ENCODE peak calls at places on chromosome 5, in six cellular contexts. L, S, Y, M, V and U are unnamed samples.
A peak's percentile ranks its signal among the peaks of the same experiment; 100 is the strongest.

GRCh38 chr5:135221696-135222095 is 177.3 kb downstream of the MACROH2A1 start:
- DNase-seq in S (no peak), M (peak; percentile 32), V (no peak), L (peak; percentile 2), Y (no peak), U (no peak)

GRCh38 chr5:181204561-181205401 is at the start of gene TRIM7:
- DNase-seq in L (peak; percentile 59), Y (peak; percentile 39), S (no peak), M (no peak), V (peak; percentile 61), U (no peak)

GRCh38 chr5:60810438-60811085 is 33.5 kb downstream of the ELOVL7 start:
- DNase-seq in Y (peak; percentile 11), M (no peak), V (no peak), L (no peak), S (no peak), U (no peak)

GRCh38 chr5:99900302-99900811 is 634.8 kb upstream of the FAM174A start:
- DNase-seq in S (no peak), M (no peak), Y (peak; percentile 30), V (no peak), L (no peak), U (no peak)

GRCh38 chr5:88806338-88806737 is 76.6 kb downstream of the MEF2C start:
- DNase-seq in Y (no peak), L (no peak), M (no peak), S (no peak), V (no peak), U (no peak)

GRCh38 chr5:4570047-4571015 is 569.8 kb upstream of the ADAMTS16 start:
- DNase-seq in S (no peak), V (no peak), Y (no peak), L (no peak), M (no peak), U (no peak)

GRCh38 chr5:160021818-160022446 is 13.0 kb downstream of the TTC1 start:
- DNase-seq in L (peak; percentile 24), M (no peak), S (no peak), V (peak; percentile 13), Y (peak; percentile 73), U (peak; percentile 73)

GRCh38 chr5:56297851-56298250 is 64.7 kb upstream of the ANKRD55 start:
- DNase-seq in S (no peak), Y (no peak), L (no peak), V (no peak), M (no peak), U (no peak)

GRCh38 chr5:81773148-81773547 is 22.3 kb upstream of the SSBP2 start:
- DNase-seq in S (no peak), L (no peak), Y (no peak), M (no peak), V (no peak), U (no peak)

GRCh38 chr5:10704949-10705621 is 55.9 kb downstream of the DAP start:
- DNase-seq in Y (peak; percentile 85), M (no peak), L (no peak), V (no peak), S (no peak), U (no peak)

GRCh38 chr5:88108490-88109279 is 160.0 kb downstream of the TMEM161B start:
- DNase-seq in Y (peak; percentile 10), V (no peak), S (no peak), L (no peak), M (no peak), U (no peak)

GRCh38 chr5:2068515-2068914 is 185.8 kb upstream of the IRX4 start:
- DNase-seq in S (no peak), M (no peak), V (no peak), L (no peak), Y (no peak), U (no peak)

GRCh38 chr5:152264656-152265055 is 140.4 kb downstream of the NMUR2 start:
- DNase-seq in L (no peak), Y (no peak), V (no peak), M (no peak), S (no peak), U (no peak)

GRCh38 chr5:122779451-122779850 is 4.6 kb downstream of the SNX2 start:
- DNase-seq in L (no peak), S (no peak), Y (peak; percentile 20), V (no peak), M (no peak), U (no peak)

GRCh38 chr5:7856855-7857254 is 5.9 kb upstream of the CFAP90 start:
- DNase-seq in V (no peak), S (no peak), M (no peak), L (peak; percentile 53), Y (peak; percentile 51), U (peak; percentile 41)

GRCh38 chr5:140261403-140262171 is 41.3 kb downstream of the PFDN1 start:
- DNase-seq in V (no peak), L (no peak), Y (peak; percentile 90), M (no peak), S (no peak), U (no peak)

GRCh38 chr5:177537389-177538361 is 16.7 kb downstream of the FAM193B start:
- DNase-seq in L (no peak), M (no peak), S (no peak), V (no peak), Y (peak; percentile 84), U (no peak)

GRCh38 chr5:124512236-124512635 is 234.2 kb downstream of the ZNF608 start:
- DNase-seq in M (no peak), L (no peak), V (no peak), S (no peak), Y (peak; percentile 19), U (no peak)

GRCh38 chr5:180155331-180155881 is 53.6 kb downstream of the RASGEF1C start:
- DNase-seq in S (no peak), Y (no peak), V (no peak), L (peak; percentile 77), M (peak; percentile 47), U (no peak)

GRCh38 chr5:55036477-55036876 is 12.4 kb downstream of the GZMK start:
- DNase-seq in V (no peak), S (no peak), L (no peak), M (no peak), Y (no peak), U (no peak)

GRCh38 chr5:139839918-139840317 is 44.3 kb downstream of the PSD2 start:
- DNase-seq in Y (no peak), M (no peak), L (peak; percentile 4), S (no peak), V (no peak), U (no peak)

GRCh38 chr5:132771559-132771998 is 5.5 kb downstream of the SEPTIN8 start:
- DNase-seq in L (no peak), Y (peak; percentile 44), V (no peak), S (no peak), M (no peak), U (no peak)

GRCh38 chr5:83104031-83104430 is 26.7 kb downstream of the XRCC4 start:
- DNase-seq in V (no peak), Y (no peak), L (no peak), M (no peak), S (no peak), U (no peak)

GRCh38 chr5:143057580-143057999 is 287.4 kb downstream of the ARHGAP26 start:
- DNase-seq in M (no peak), V (peak; percentile 72), Y (no peak), S (no peak), L (no peak), U (no peak)

GRCh38 chr5:10602031-10602806 is 38.3 kb downstream of the ANKRD33B start:
- DNase-seq in Y (no peak), M (peak; percentile 63), V (no peak), L (no peak), S (no peak), U (no peak)

DNA sequence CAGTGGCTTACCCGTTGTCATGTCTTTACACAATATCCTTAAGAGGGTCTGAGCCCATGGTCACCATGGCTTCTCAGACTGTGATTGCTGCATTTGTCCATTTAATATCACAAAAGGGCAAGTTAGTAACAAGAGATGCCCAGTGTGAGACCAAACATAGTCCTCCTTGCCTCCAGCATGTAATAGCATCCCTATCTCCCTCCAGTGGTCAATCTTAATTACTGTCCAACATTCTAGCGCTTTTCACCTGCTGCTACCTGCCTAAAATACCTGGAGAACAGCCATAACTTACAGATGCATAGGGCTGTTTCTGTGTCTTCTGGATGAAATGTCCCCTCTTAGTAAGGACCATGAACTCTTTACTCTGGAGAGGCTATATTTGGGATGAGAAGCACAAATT is 267.2 kb upstream of the DAB2 start:
- DNase-seq in V (no peak), L (no peak), Y (no peak), M (no peak), S (no peak), U (no peak)
- TF ChIP-seq CTCF in V (peak; percentile 24), L (peak; percentile 14), Y (peak; percentile 13), M (peak; percentile 19), S (peak; percentile 42), U (peak; percentile 29)

GRCh38 chr5:157652377-157652692 is at the start of gene SOX30:
- DNase-seq in Y (no peak), L (no peak), S (no peak), M (no peak), V (no peak), U (no peak)

GRCh38 chr5:157648275-157648990 is 3.8 kb downstream of the SOX30 start:
- DNase-seq in S (no peak), Y (no peak), V (no peak), M (no peak), L (no peak), U (no peak)

GRCh38 chr5:157651011-157651611 is 1.1 kb downstream of the SOX30 start:
- DNase-seq in L (no peak), M (no peak), S (no peak), V (no peak), Y (no peak), U (no peak)

GRCh38 chr5:157649091-157649490 is 3.1 kb downstream of the SOX30 start:
- DNase-seq in Y (no peak), S (no peak), V (no peak), L (no peak), M (no peak), U (no peak)

GRCh38 chr5:157651623-157652376 is 438 bp downstream of the SOX30 start:
- DNase-seq in S (peak; percentile 15), M (no peak), Y (peak; percentile 46), V (peak; percentile 85), L (peak; percentile 73), U (peak; percentile 66)
- TF ChIP-seq CTCF in S (peak; percentile 64), M (no peak), Y (no peak), V (peak; percentile 58), L (no peak), U (peak; percentile 20)

DNA sequence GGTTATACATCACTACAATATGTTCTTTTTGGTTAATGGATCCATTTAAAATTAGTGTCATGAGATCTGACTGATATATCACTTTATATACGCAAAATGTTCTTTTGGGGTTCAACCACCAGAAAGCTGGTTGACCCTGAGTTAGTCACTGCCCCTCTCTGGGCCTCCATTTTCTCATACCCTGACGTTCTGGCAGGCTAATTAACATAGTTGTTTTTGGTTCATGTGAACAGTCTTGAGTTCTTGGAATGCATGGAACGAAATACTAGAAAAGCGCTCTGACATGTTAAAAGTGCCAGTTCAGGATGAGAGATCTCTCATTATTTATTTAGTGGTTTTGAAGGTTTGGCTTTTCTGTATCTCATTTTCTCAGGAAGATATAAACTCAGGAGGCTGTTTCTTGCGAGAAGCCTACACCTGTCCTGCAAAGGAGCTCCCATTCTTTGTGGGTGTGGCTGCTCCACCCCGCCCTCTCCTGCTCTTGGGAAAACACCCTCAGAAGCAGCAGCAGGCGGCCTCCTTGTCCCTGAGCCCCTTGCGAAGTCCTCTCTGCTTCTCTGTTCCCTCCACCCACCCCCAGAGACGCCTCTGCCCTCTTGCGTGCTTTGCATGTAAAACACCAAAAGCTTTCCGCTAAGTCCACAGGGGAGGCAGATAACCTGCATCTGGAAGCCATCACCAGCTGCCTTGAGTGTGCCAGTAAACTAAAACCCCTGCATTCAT is 302.4 kb upstream of the PANK3 start:
- DNase-seq in V (no peak), Y (no peak), L (peak; percentile 67), M (no peak), S (no peak), U (no peak)
- TF ChIP-seq CTCF in V (peak; percentile 26), Y (no peak), L (no peak), M (peak; percentile 39), S (no peak), U (no peak)

GRCh38 chr5:15499528-15500325 is at the start of gene FBXL7:
- DNase-seq in L (peak; percentile 92), Y (peak; percentile 72), M (peak; percentile 82), V (peak; percentile 3), S (no peak), U (peak; percentile 84)
- TF ChIP-seq CTCF in L (peak; percentile 2), Y (no peak), M (no peak), V (no peak), S (no peak), U (no peak)